ENCODE peak calls at places on chromosome 12, in seven cellular contexts. J is AG10803; F is CD8-positive, alpha-beta memory T cell; I is stimulated activated CD4-positive, alpha-beta T cell treated with anti-CD3 and anti-CD28 coated beads, Interleukin-4, amount 100 ng/mL, for 48 hours; X is epithelial cell of esophagus; E is HEK293T; Z is NCI-H1436 treated with DMSO at 0.1 percent for 48 hours. R is an unnamed sample.

GRCh38 chr12:25186788-25187397 is 8.1 kb downstream of the DNAI7 start:
- DNase-seq in E (no peak), J (no peak), X (no peak), Z (no peak), I (no peak), F (peak; percentile 38), R (no peak)

GRCh38 chr12:51368640-51369517 is 22.3 kb downstream of the GALNT6 start:
- DNase-seq in Z (no peak), J (no peak), I (peak; percentile 66), F (peak; percentile 96), E (no peak), X (no peak), R (peak; percentile 68)

GRCh38 chr12:1829306-1829900 is 9.0 kb downstream of the LRTM2 start:
- DNase-seq in J (no peak), Z (no peak), X (no peak), E (no peak), F (no peak), I (no peak), R (no peak)

GRCh38 chr12:121120323-121120722 is 12.4 kb upstream of the P2RX7 start:
- DNase-seq in X (no peak), F (no peak), E (no peak), I (no peak), Z (no peak), J (no peak), R (no peak)

GRCh38 chr12:50677858-50678257 is 86.0 kb upstream of the ATF1 start:
- DNase-seq in X (no peak), E (no peak), F (no peak), I (no peak), J (peak; percentile 49), Z (no peak), R (no peak)

GRCh38 chr12:65756956-65757511 is 67.2 kb upstream of the HMGA2 start:
- DNase-seq in J (no peak), I (no peak), F (no peak), X (no peak), E (no peak), Z (no peak), R (no peak)

GRCh38 chr12:26121841-26122680 is 2.8 kb downstream of the BHLHE41 start:
- DNase-seq in E (peak; percentile 24), Z (no peak), I (no peak), X (peak; percentile 25), F (peak; percentile 23), J (peak; percentile 31), R (peak; percentile 29)

GRCh38 chr12:18684430-18684829 is 53.4 kb downstream of the PLCZ1 start:
- DNase-seq in I (no peak), E (no peak), Z (no peak), X (peak; percentile 72), F (no peak), J (peak; percentile 75), R (no peak)

GRCh38 chr12:50734409-50735263 is 29.3 kb upstream of the ATF1 start:
- DNase-seq in F (no peak), X (no peak), J (peak; percentile 22), Z (no peak), I (no peak), E (peak; percentile 58), R (no peak)

GRCh38 chr12:52524241-52524897 is 4.2 kb upstream of the KRT5 start:
- DNase-seq in X (peak; percentile 86), I (no peak), Z (no peak), E (no peak), F (no peak), J (no peak), R (no peak)

GRCh38 chr12:113749433-113749815 is 216.7 kb downstream of the RBM19 start:
- DNase-seq in Z (no peak), F (no peak), I (no peak), J (no peak), X (no peak), E (no peak), R (no peak)

GRCh38 chr12:94109154-94109553 is 39.2 kb upstream of the PLXNC1 start:
- DNase-seq in F (no peak), I (peak; percentile 44), J (peak; percentile 38), E (no peak), Z (no peak), X (no peak), R (no peak)

GRCh38 chr12:126397071-126397571 is 1331.9 kb downstream of the AACS start:
- DNase-seq in Z (no peak), E (no peak), I (no peak), F (no peak), J (peak; percentile 52), X (peak; percentile 21), R (no peak)

GRCh38 chr12:107622005-107622404 is 63.6 kb upstream of the PWP1 start:
- DNase-seq in J (peak; percentile 6), Z (no peak), E (peak; percentile 51), X (peak; percentile 12), I (no peak), F (no peak), R (no peak)

GRCh38 chr12:130588696-130589095 is 127.4 kb downstream of the RIMBP2 start:
- DNase-seq in E (no peak), X (no peak), Z (no peak), F (no peak), J (no peak), I (no peak), R (no peak)

GRCh38 chr12:117629454-117629853 is 268.0 kb upstream of the NOS1 start:
- DNase-seq in X (no peak), J (no peak), E (no peak), F (no peak), I (no peak), Z (no peak), R (no peak)

GRCh38 chr12:71449373-71450070 is 9.9 kb downstream of the LGR5 start:
- DNase-seq in Z (peak; percentile 50), I (no peak), X (no peak), F (no peak), E (no peak), J (no peak), R (no peak)

GRCh38 chr12:31491819-31492598 is 98.9 kb downstream of the DENND5B start:
- DNase-seq in F (no peak), J (peak; percentile 80), E (peak; percentile 16), X (peak; percentile 88), I (no peak), Z (no peak), R (no peak)

GRCh38 chr12:38124247-38125012 is 192.1 kb upstream of the ALG10B start:
- DNase-seq in X (no peak), I (no peak), E (no peak), Z (no peak), J (no peak), F (no peak), R (no peak)

GRCh38 chr12:674272-674781 is 11.1 kb upstream of the NINJ2 start:
- DNase-seq in Z (no peak), F (peak; percentile 72), I (peak; percentile 57), J (no peak), E (no peak), X (no peak), R (peak; percentile 61)

GRCh38 chr12:14283489-14284144 is 81.9 kb upstream of the ATF7IP start:
- DNase-seq in I (no peak), E (no peak), X (no peak), F (no peak), J (no peak), Z (no peak), R (no peak)

GRCh38 chr12:67893003-67893402 is 96.2 kb upstream of the IFNG-AS1 start:
- DNase-seq in F (no peak), Z (no peak), I (no peak), E (no peak), J (no peak), X (no peak), R (no peak)

GRCh38 chr12:19675361-19675760 is 236.1 kb downstream of the AEBP2 start:
- DNase-seq in F (no peak), I (no peak), Z (no peak), X (no peak), E (no peak), J (no peak), R (no peak)

GRCh38 chr12:92759634-92760268 is 57.0 kb downstream of the PLEKHG7 start:
- DNase-seq in J (peak; percentile 88), I (no peak), X (peak; percentile 96), E (no peak), F (no peak), Z (no peak), R (no peak)

GRCh38 chr12:78062781-78063180 is 232.1 kb downstream of the NAV3 start:
- DNase-seq in E (no peak), J (peak; percentile 68), X (peak; percentile 64), I (no peak), F (no peak), Z (no peak), R (no peak)

GRCh38 chr12:131425468-131425867 is 285.4 kb upstream of the SFSWAP start:
- DNase-seq in E (no peak), I (no peak), Z (no peak), X (no peak), F (no peak), J (no peak), R (no peak)

GRCh38 chr12:49974231-49974675 is 1.5 kb downstream of the AQP6 start:
- DNase-seq in J (peak; percentile 64), I (no peak), E (peak; percentile 42), Z (no peak), F (no peak), X (peak; percentile 41), R (no peak)

GRCh38 chr12:29921307-29921706 is 137.6 kb upstream of the TMTC1 start:
- DNase-seq in E (no peak), Z (no peak), F (no peak), J (no peak), I (no peak), X (peak; percentile 62), R (no peak)

GRCh38 chr12:65673732-65674131 is 150.6 kb upstream of the HMGA2 start:
- DNase-seq in E (no peak), X (peak; percentile 49), I (no peak), Z (no peak), F (no peak), J (peak; percentile 42), R (no peak)

GRCh38 chr12:92764820-92765219 is 62.0 kb downstream of the PLEKHG7 start:
- DNase-seq in Z (no peak), J (no peak), E (no peak), F (no peak), X (no peak), I (no peak), R (no peak)

GRCh38 chr12:100826323-100826722 is 31.7 kb downstream of the ANO4 start:
- DNase-seq in X (peak; percentile 74), I (no peak), Z (no peak), J (peak; percentile 52), F (no peak), E (peak; percentile 16), R (no peak)

GRCh38 chr12:10214131-10214876 is 1.6 kb downstream of the GABARAPL1 start:
- DNase-seq in J (peak; percentile 73), Z (no peak), F (no peak), E (peak; percentile 17), I (no peak), X (peak; percentile 21), R (no peak)

R was measured in T-cell.